ENCODE peak calls at places on chromosome 22, in seven cellular contexts. M is A549, D is right lobe of liver, J is HCT116, G is upper lobe of left lung, T is heart left ventricle, K is HepG2. R is an unnamed sample.

GRCh38 chr22:23524226-23524625 is 55.9 kb downstream of the IGLL1 start:
- ATAC-seq in T (no peak), G (no peak), M (no peak), K (no peak), D (no peak), J (no peak), R (no peak)

GRCh38 chr22:36425977-36426523 is 38.3 kb upstream of the MYH9 start:
- ATAC-seq in T (peak; percentile 79), M (peak; percentile 90), G (peak; percentile 67), J (peak; percentile 69), D (peak; percentile 66), K (peak; percentile 93), R (no peak)

GRCh38 chr22:23285734-23286133 is 105.4 kb downstream of the BCR start:
- ATAC-seq in K (no peak), D (no peak), J (no peak), M (no peak), G (no peak), T (no peak), R (no peak)

GRCh38 chr22:43159484-43160178 is 8.3 kb downstream of the TSPO start:
- ATAC-seq in D (peak; percentile 20), J (peak; percentile 45), T (no peak), G (no peak), K (peak; percentile 32), M (peak; percentile 36), R (no peak)

GRCh38 chr22:48702573-48703264 is 1125.0 kb downstream of the BRD1 start:
- ATAC-seq in K (peak; percentile 91), T (no peak), G (peak; percentile 3), J (no peak), D (peak; percentile 41), M (no peak), R (peak; percentile 44)

GRCh38 chr22:29704528-29705285 is 15.1 kb upstream of the CABP7 start:
- ATAC-seq in T (no peak), G (peak; percentile 45), J (peak; percentile 31), K (peak; percentile 82), D (no peak), M (peak; percentile 44), R (no peak)

GRCh38 chr22:22616636-22617035 is 27.8 kb upstream of the GGTLC2 start:
- ATAC-seq in G (no peak), J (no peak), M (no peak), K (no peak), D (no peak), T (no peak), R (no peak)

GRCh38 chr22:19232620-19233019 is 54.1 kb upstream of the SLC25A1 start:
- ATAC-seq in M (no peak), D (no peak), K (no peak), T (no peak), G (no peak), J (no peak), R (no peak)

GRCh38 chr22:22955276-22955798 is 67.7 kb downstream of the IGLL5 start:
- ATAC-seq in J (peak; percentile 10), T (no peak), K (no peak), G (no peak), M (peak; percentile 46), D (no peak), R (no peak)

GRCh38 chr22:48711031-48711431 is 1116.6 kb downstream of the BRD1 start:
- ATAC-seq in D (no peak), M (no peak), G (no peak), J (no peak), K (no peak), T (no peak), R (no peak)

GRCh38 chr22:31870890-31871289 is 73.4 kb upstream of the YWHAH start:
- ATAC-seq in D (no peak), K (no peak), G (no peak), M (peak; percentile 99), T (no peak), J (no peak), R (no peak)

GRCh38 chr22:46073683-46074504 is 76.4 kb upstream of the PPARA start:
- ATAC-seq in J (no peak), G (no peak), D (no peak), K (no peak), T (peak; percentile 18), M (no peak), R (no peak)

GRCh38 chr22:23485490-23485889 is 94.6 kb downstream of the IGLL1 start:
- ATAC-seq in D (peak; percentile 64), M (no peak), G (peak; percentile 85), K (peak; percentile 43), J (no peak), T (no peak), R (no peak)

GRCh38 chr22:21629262-21630149 is at the start of gene YDJC:
- ATAC-seq in J (peak; percentile 81), T (peak; percentile 89), G (peak; percentile 97), D (peak; percentile 93), M (peak; percentile 90), K (peak; percentile 88), R (peak; percentile 97)

GRCh38 chr22:21571679-21572078 is 4.2 kb downstream of the UBE2L3 start:
- ATAC-seq in M (no peak), T (no peak), G (no peak), K (no peak), D (no peak), J (no peak), R (no peak)

GRCh38 chr22:35064664-35065063 is 1.3 kb upstream of the ISX start:
- ATAC-seq in K (peak; percentile 82), G (no peak), M (no peak), J (peak; percentile 81), D (no peak), T (no peak), R (no peak)

GRCh38 chr22:42623301-42623751 is 8.6 kb upstream of the POLDIP3 start:
- ATAC-seq in K (no peak), T (no peak), J (no peak), D (peak; percentile 3), G (no peak), M (no peak), R (no peak)

GRCh38 chr22:35505394-35506258 is 35.0 kb upstream of the RASD2 start:
- ATAC-seq in T (no peak), G (no peak), D (no peak), K (no peak), J (no peak), M (no peak), R (no peak)

GRCh38 chr22:47287516-47287915 is 525.1 kb downstream of the TBC1D22A start:
- ATAC-seq in T (no peak), J (no peak), G (no peak), M (no peak), K (no peak), D (no peak), R (no peak)

GRCh38 chr22:22720724-22721261 is 76.4 kb downstream of the GGTLC2 start:
- ATAC-seq in K (peak; percentile 54), G (peak; percentile 83), J (peak; percentile 62), T (no peak), M (no peak), D (peak; percentile 38), R (peak; percentile 50)

GRCh38 chr22:30160926-30161546 is 80.8 kb downstream of the HORMAD2 start:
- ATAC-seq in J (no peak), M (no peak), K (no peak), D (no peak), G (no peak), T (no peak), R (no peak)

GRCh38 chr22:21753374-21754111 is 17.9 kb upstream of the YPEL1 start:
- ATAC-seq in D (peak; percentile 36), G (no peak), K (peak; percentile 49), J (peak; percentile 16), T (no peak), M (peak; percentile 42), R (no peak)

GRCh38 chr22:35452351-35452781 is 52.4 kb downstream of the MCM5 start:
- ATAC-seq in K (no peak), G (peak; percentile 45), J (no peak), M (no peak), D (no peak), T (no peak), R (no peak)

GRCh38 chr22:49255154-49255553 is 572.5 kb downstream of the BRD1 start:
- ATAC-seq in M (no peak), K (no peak), G (no peak), T (no peak), D (no peak), J (no peak), R (no peak)

DNA sequence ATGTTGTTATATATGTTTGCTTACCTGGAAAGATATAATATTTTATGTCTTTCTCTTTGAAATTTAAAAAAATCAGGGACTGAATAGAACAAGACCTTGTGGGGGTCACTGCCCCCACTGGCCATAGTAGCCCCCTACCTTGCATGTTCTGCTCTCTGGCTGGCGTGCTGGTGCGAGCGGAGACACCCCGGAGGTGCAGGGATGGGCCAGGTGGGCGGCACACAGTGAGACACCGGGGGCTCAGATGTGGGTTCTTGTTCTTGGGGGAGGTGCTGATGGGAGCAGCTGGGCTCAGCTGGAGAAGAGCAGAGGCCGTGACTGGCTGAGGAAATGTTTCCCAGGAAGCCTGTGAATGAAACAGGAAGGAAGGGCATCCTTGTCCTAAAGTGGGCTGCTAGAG is 20.2 kb downstream of the GAB4 start:
- ATAC-seq in D (no peak), M (no peak), T (no peak), K (no peak), G (no peak), J (no peak), R (no peak)
- H3K27ac ChIP-seq in D (no peak overlapping the region), M (no peak overlapping the region), T (no peak overlapping the region), K (no peak overlapping the region), G (no peak overlapping the region), J (no peak overlapping the region), R (no peak overlapping the region)

GRCh38 chr22:20549232-20549841 is 41.9 kb downstream of the MED15 start:
- ATAC-seq in T (no peak), M (no peak), J (no peak), K (no peak), G (no peak), D (no peak), R (no peak)
- TF ChIP-seq CTCF in T (no peak), M (no peak), J (no peak), K (no peak), G (no peak), D (no peak), R (no peak)

DNA sequence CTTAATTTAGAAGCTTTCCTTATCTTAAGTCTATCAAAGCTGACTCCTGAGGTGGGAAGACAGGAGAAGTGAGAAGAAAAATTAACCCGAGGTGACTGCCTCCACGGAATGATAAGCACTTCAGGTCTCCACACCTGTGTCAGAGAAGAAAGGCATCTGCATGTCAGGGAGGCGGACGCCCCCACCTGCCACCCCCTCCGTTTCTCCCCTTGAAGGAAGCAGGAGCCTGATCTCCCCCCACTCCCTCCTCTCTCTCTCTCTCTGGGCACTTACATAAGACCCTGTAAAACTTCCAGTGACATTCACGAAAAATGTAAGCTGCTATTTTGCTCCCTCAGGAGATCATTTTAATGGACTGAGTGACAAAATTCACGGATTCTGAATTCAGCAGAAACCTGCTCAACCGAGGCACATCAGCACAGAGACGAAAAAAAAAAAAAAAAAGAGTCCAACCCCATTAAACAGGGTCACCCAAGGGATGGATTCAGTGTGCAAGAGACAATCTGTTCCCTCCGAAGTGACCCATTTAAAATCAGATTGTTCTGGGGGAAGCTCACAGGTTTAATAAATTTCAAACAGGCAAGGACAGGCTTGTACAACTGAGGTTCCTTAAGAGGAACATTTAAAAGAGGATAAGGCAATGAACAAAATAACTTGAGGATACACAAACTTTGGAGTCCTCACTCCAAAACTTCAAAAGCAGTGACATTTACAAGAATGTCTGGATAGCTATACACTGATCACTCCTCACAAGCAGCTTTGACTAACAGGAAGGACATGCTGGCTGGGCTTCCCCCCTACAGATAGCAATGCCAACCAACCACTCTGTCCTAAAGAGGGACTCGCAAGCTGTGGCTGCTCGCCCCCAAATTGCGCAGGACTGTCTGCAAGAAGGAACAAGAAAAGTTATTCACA is 1.3 kb downstream of the LARGE1 start:
- ATAC-seq in J (no peak), M (no peak), T (no peak), D (no peak), K (peak; percentile 30), G (no peak), R (no peak)
- TF ChIP-seq POLR2A in J (no peak), M (no peak), T (no peak), D (no peak), K (no peak), G (no peak), R (no peak)

GRCh38 chr22:25120761-25121212 is 78.9 kb upstream of the CRYBB3 start:
- ATAC-seq in T (no peak), J (peak; percentile 37), M (no peak), G (no peak), K (peak; percentile 42), D (peak; percentile 83), R (no peak)
- H3K27ac ChIP-seq in T (peak overlapping the region; percentile 69), J (peak overlapping the region; percentile 49), M (peak overlapping the region; percentile 59), G (peak overlapping the region; percentile 81), K (peak overlapping the region; percentile 77), D (peak overlapping the region; percentile 76), R (peak overlapping the region; percentile 66)

R was measured in gastroesophageal sphincter.